ENCODE peak calls at places on chromosome 20, in eight cellular contexts. N, G, B, P, A, X, H and M are unnamed samples.
A peak's percentile ranks its signal among the peaks of the same experiment; 100 is the strongest.

GRCh38 chr20:56348746-56349145 is 10.0 kb upstream of the FAM210B start:
- ATAC-seq in H (no peak), X (no peak), N (no peak), G (no peak), B (no peak), P (no peak), A (no peak), M (no peak)

GRCh38 chr20:56003966-56004365 is 1.4 kb downstream of the CBLN4 start:
- ATAC-seq in A (no peak), X (no peak), G (no peak), P (no peak), B (peak; percentile 78), H (no peak), N (peak; percentile 37), M (no peak)

GRCh38 chr20:46011631-46012482 is 3.1 kb downstream of the MMP9 start:
- ATAC-seq in X (no peak), A (peak; percentile 61), B (peak; percentile 48), H (peak; percentile 47), G (peak; percentile 92), N (no peak), P (no peak), M (no peak)

GRCh38 chr20:24628985-24629384 is 159.6 kb downstream of the SYNDIG1 start:
- ATAC-seq in X (no peak), P (no peak), G (no peak), A (no peak), B (no peak), N (no peak), H (no peak), M (no peak)

GRCh38 chr20:5168582-5169396 is 42.0 kb downstream of the CDS2 start:
- ATAC-seq in N (no peak), G (no peak), B (peak; percentile 60), A (peak; percentile 96), H (peak; percentile 76), P (no peak), X (peak; percentile 7), M (peak; percentile 54)

GRCh38 chr20:40757087-40757486 is 68.1 kb upstream of the MAFB start:
- ATAC-seq in A (no peak), N (no peak), G (no peak), B (no peak), P (no peak), X (no peak), H (no peak), M (no peak)

GRCh38 chr20:1491281-1491840 is at the start of gene SIRPB2:
- ATAC-seq in P (no peak), B (peak; percentile 82), X (no peak), G (no peak), H (no peak), N (no peak), A (no peak), M (peak; percentile 72)

GRCh38 chr20:39825524-39825923 is 863.4 kb downstream of the DHX35 start:
- ATAC-seq in N (no peak), X (no peak), G (no peak), H (no peak), B (no peak), A (no peak), P (no peak), M (no peak)

GRCh38 chr20:17499041-17499440 is 32.1 kb downstream of the BFSP1 start:
- ATAC-seq in B (no peak), A (no peak), H (no peak), X (no peak), N (no peak), G (no peak), P (no peak), M (no peak)

GRCh38 chr20:25236450-25237304 is 11.2 kb upstream of the PYGB start:
- ATAC-seq in N (peak; percentile 8), A (no peak), X (no peak), H (peak; percentile 60), G (no peak), B (no peak), P (peak; percentile 23), M (no peak)

GRCh38 chr20:14384411-14384810 is 47.0 kb upstream of the FLRT3 start:
- ATAC-seq in A (no peak), B (no peak), P (no peak), X (no peak), G (no peak), H (no peak), N (no peak), M (no peak)

GRCh38 chr20:63461364-63461763 is 11.1 kb downstream of the KCNQ2 start:
- ATAC-seq in B (no peak), X (no peak), H (peak; percentile 71), P (no peak), G (peak; percentile 71), N (no peak), A (no peak), M (no peak)

GRCh38 chr20:63178889-63179751 is 36.8 kb downstream of the YTHDF1 start:
- ATAC-seq in A (peak; percentile 81), P (peak; percentile 46), G (peak; percentile 68), H (peak; percentile 1), B (no peak), X (peak; percentile 78), N (peak; percentile 9), M (peak; percentile 17)

GRCh38 chr20:62702886-62703852 is 5.5 kb upstream of the NTSR1 start:
- ATAC-seq in B (no peak), H (no peak), A (peak; percentile 48), N (peak; percentile 13), G (peak; percentile 30), P (peak; percentile 77), X (no peak), M (no peak)

GRCh38 chr20:62289131-62289530 is 13.7 kb upstream of the ADRM1 start:
- ATAC-seq in A (no peak), X (no peak), P (no peak), H (no peak), N (no peak), B (no peak), G (no peak), M (no peak)

GRCh38 chr20:33693274-33693673 is 7.1 kb upstream of the E2F1 start:
- ATAC-seq in B (no peak), P (no peak), N (no peak), A (no peak), X (no peak), G (no peak), H (no peak), M (no peak)

GRCh38 chr20:16624106-16624505 is 50.9 kb upstream of the KIF16B start:
- ATAC-seq in N (peak; percentile 55), A (no peak), P (no peak), X (no peak), B (no peak), H (no peak), G (no peak), M (no peak)

DNA sequence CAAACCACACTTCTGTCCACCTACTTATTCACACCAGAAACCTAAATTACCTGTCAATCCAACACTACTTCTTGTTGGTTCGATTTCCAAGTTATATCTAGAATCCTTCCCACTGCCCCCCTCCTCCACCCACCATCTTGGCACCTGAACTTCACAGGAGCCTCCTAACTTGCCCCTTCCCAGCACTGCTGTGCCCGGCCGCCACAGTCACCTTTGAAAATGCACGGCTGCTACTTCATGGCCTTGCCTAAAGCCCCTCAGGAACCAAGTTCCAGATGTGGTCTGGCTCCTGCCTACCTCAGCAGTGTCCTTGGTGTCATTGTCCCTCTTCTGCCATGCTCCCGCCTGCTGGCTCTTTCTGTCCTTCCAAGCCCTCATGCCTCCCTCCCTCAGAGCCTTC is 31.2 kb downstream of the PKIG start:
- ATAC-seq in P (no peak), G (no peak), H (no peak), B (no peak), N (no peak), X (no peak), A (no peak), M (no peak)
- H3K27ac ChIP-seq in P (no peak overlapping the region), G (no peak overlapping the region), H (no peak overlapping the region), B (no peak overlapping the region), N (no peak overlapping the region), X (no peak overlapping the region), A (no peak overlapping the region), M (peak overlapping the region; percentile 90)

GRCh38 chr20:12882832-12883506 is 125.8 kb upstream of the SPTLC3 start:
- ATAC-seq in N (no peak), X (no peak), P (no peak), A (no peak), H (no peak), G (no peak), B (no peak), M (peak; percentile 61)
- TF ChIP-seq POLR2AphosphoS5 in N (no peak), X (no peak), P (no peak), A (no peak), H (no peak), G (no peak), B (no peak), M (peak; percentile 15)

GRCh38 chr20:47666304-47666703 is 119.0 kb downstream of the SULF2 start:
- ATAC-seq in H (no peak), G (no peak), B (no peak), A (no peak), N (no peak), P (no peak), X (no peak), M (no peak)

GRCh38 chr20:47664068-47664437 is 121.2 kb downstream of the SULF2 start:
- ATAC-seq in A (peak; percentile 47), P (peak; percentile 32), X (peak; percentile 14), N (peak; percentile 8), H (peak; percentile 21), G (peak; percentile 47), B (peak; percentile 3), M (no peak)

GRCh38 chr20:47667086-47667485 is 118.2 kb downstream of the SULF2 start:
- ATAC-seq in N (no peak), A (no peak), H (no peak), G (no peak), B (no peak), X (no peak), P (no peak), M (no peak)

GRCh38 chr20:47664744-47665143 is 120.5 kb downstream of the SULF2 start:
- ATAC-seq in H (no peak), A (no peak), N (no peak), P (no peak), X (no peak), G (no peak), B (no peak), M (no peak)

GRCh38 chr20:47665221-47665991 is 119.9 kb downstream of the SULF2 start:
- ATAC-seq in N (no peak), G (peak; percentile 6), X (no peak), B (no peak), A (no peak), P (no peak), H (no peak), M (no peak)
- H3K27ac ChIP-seq in N (no peak overlapping the region), G (no peak overlapping the region), X (no peak overlapping the region), B (no peak overlapping the region), A (no peak overlapping the region), P (no peak overlapping the region), H (no peak overlapping the region), M (no peak overlapping the region)

DNA sequence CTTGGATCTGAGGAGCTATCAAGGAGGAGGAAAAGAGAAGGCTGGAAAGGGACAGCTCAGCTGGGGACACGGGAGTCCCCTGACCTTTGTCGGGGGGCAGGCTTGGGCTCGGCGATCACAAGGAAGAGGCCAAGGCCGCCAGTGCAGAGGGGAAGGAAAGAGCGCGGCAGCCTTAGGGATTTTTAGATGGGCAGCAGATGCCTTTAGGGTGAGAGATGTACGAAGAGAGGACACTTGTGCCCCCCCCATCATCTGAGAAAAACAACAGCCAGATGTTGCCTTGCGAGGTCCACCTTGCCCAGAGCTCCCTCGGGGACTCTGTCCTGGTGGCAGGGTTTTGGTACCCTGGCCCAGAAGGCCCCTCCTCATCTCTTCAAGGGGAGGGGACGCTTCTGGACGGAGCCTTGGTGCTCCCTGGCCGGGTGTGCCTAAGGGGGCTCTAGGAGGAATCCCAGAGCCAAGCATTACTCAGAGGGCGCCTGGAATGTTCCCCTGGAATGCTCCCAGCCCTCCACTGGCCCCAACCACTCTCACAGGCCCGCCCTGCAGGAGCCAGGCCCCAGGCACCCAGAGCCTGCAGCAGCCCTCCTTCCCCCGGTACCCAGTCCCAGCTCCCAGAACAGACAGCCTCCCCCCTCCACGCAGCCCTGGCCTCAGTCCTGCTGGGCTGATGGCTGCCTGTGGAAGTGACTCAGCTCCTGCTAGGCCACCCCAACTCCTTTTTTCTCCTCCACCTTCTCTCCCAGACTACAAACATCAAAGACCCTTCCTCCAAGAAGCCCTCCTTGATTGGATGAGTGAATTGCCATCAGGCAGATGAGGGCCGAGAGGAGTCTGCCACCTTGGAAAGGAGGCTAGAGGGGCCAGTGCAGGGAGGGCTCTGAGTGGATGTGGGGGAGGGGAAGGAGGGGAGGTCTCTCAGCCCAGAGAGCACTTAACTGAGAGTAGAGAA is 1.8 kb downstream of the ADAM33 start:
- ATAC-seq in H (peak; percentile 16), P (no peak), N (peak; percentile 2), A (no peak), X (no peak), B (peak; percentile 50), G (no peak), M (peak; percentile 78)
- TF ChIP-seq POLR2AphosphoS5 in H (no peak), P (no peak), N (no peak), A (no peak), X (no peak), B (no peak), G (no peak), M (peak; percentile 62)